ENCODE peak calls at places on chromosome 3, in seven cellular contexts. N, J, S, C, T, W and M are unnamed samples.

GRCh38 chr3:173065543-173065970 is 75.5 kb downstream of the SPATA16 start:
- DNase-seq in N (peak), S (peak), J (no peak), C (peak), W (no peak), T (no peak), M (no peak)

GRCh38 chr3:4698125-4698821 is 205.1 kb downstream of the ITPR1 start:
- DNase-seq in N (no peak), J (no peak), T (no peak), W (no peak), S (no peak), C (no peak), M (no peak)

GRCh38 chr3:73614385-73614784 is 10.4 kb downstream of the PDZRN3 start:
- DNase-seq in W (no peak), T (no peak), S (peak), J (peak), N (no peak), C (no peak), M (no peak)

GRCh38 chr3:15997274-15997943 is 177.1 kb upstream of the GALNT15 start:
- DNase-seq in N (peak), W (no peak), C (no peak), J (no peak), S (no peak), T (no peak), M (no peak)

GRCh38 chr3:119401502-119402440 is 61.6 kb downstream of the TMEM39A start:
- DNase-seq in W (no peak), S (no peak), C (no peak), N (peak), J (no peak), T (no peak), M (no peak)

GRCh38 chr3:186849392-186849975 is 7.0 kb downstream of the ADIPOQ start:
- DNase-seq in S (peak), C (peak), W (peak), N (peak), T (no peak), J (no peak), M (no peak)

GRCh38 chr3:72606005-72606800 is 242.0 kb downstream of the SHQ1 start:
- DNase-seq in N (no peak), W (no peak), S (no peak), J (no peak), T (no peak), C (no peak), M (no peak)

GRCh38 chr3:122094693-122095092 is 39.5 kb downstream of the CD86 start:
- DNase-seq in S (no peak), C (no peak), T (no peak), N (peak), J (no peak), W (no peak), M (no peak)

GRCh38 chr3:71251156-71251775 is 332.3 kb downstream of the FOXP1 start:
- DNase-seq in T (no peak), N (no peak), C (peak), J (peak), S (peak), W (no peak), M (peak)

GRCh38 chr3:46497556-46498265 is at the start of gene RTP3:
- DNase-seq in S (no peak), J (no peak), N (no peak), W (no peak), T (no peak), C (no peak), M (no peak)

GRCh38 chr3:186176382-186176990 is 67.6 kb upstream of the ETV5 start:
- DNase-seq in T (no peak), S (no peak), N (no peak), J (no peak), W (no peak), C (no peak), M (no peak)

GRCh38 chr3:23465569-23465968 is 262.4 kb downstream of the UBE2E2 start:
- DNase-seq in N (no peak), W (no peak), C (no peak), T (no peak), J (no peak), S (no peak), M (no peak)

GRCh38 chr3:128623762-128624176 is 26.8 kb downstream of the RPN1 start:
- DNase-seq in S (peak), W (no peak), C (no peak), T (no peak), N (no peak), J (no peak), M (no peak)